ENCODE peak calls at places on chromosomes 7 and 10, in four cellular contexts. X, Q, W and L are unnamed samples.

GRCh38 chr10:43120948-43121290 is 17.3 kb upstream of the CSGALNACT2 start:
- DNase-seq in Q (no peak), X (no peak), W (no peak), L (peak; percentile 36)

GRCh38 chr7:110382736-110383135 is 708.2 kb upstream of the LRRN3 start:
- DNase-seq in Q (no peak), X (no peak), W (no peak), L (no peak)

GRCh38 chr10:11856678-11857077 is 33.5 kb downstream of the PROSER2 start:
- DNase-seq in X (no peak), W (no peak), Q (no peak), L (no peak)

GRCh38 chr10:42969147-42969546 is 107.7 kb upstream of the RET start:
- DNase-seq in Q (no peak), X (no peak), W (no peak), L (no peak)

GRCh38 chr10:45514283-45515270 is 140.6 kb downstream of the ALOX5 start:
- DNase-seq in Q (no peak), X (no peak), W (no peak), L (peak; percentile 39)

GRCh38 chr7:14835399-14835798 is 67.2 kb downstream of the DGKB start:
- DNase-seq in X (no peak), W (no peak), Q (no peak), L (no peak)

GRCh38 chr10:102367441-102367840 is 28.1 kb upstream of the NFKB2 start:
- DNase-seq in Q (no peak), X (no peak), W (no peak), L (no peak)

GRCh38 chr10:3412071-3412582 is 239.5 kb upstream of the PITRM1 start:
- DNase-seq in W (no peak), X (no peak), Q (no peak), L (no peak)

GRCh38 chr10:4686644-4686996 is 139.4 kb upstream of the AKR1E2 start:
- DNase-seq in Q (peak; percentile 33), X (peak; percentile 91), W (no peak), L (peak; percentile 79)

GRCh38 chr7:94439893-94440381 is 45.2 kb downstream of the COL1A2 start:
- DNase-seq in X (no peak), W (no peak), Q (no peak), L (peak; percentile 99)

GRCh38 chr10:127849896-127850295 is 42.8 kb downstream of the CLRN3 start:
- DNase-seq in X (no peak), W (no peak), Q (no peak), L (no peak)

GRCh38 chr7:69318794-69319193 is 279.5 kb upstream of the AUTS2 start:
- DNase-seq in W (no peak), Q (no peak), X (no peak), L (no peak)

GRCh38 chr10:131973160-131973951 is 8.4 kb downstream of the BNIP3 start:
- DNase-seq in X (no peak), W (no peak), Q (no peak), L (no peak)

GRCh38 chr7:15862781-15863165 is 176.3 kb upstream of the MEOX2 start:
- DNase-seq in W (no peak), Q (no peak), X (no peak), L (no peak)

GRCh38 chr10:79984851-79985250 is 35.9 kb upstream of the SFTPD start:
- DNase-seq in X (no peak), Q (no peak), W (no peak), L (peak; percentile 61)

GRCh38 chr7:40673285-40673684 is 538.5 kb downstream of the SUGCT start:
- DNase-seq in Q (peak; percentile 65), X (peak; percentile 89), W (peak; percentile 54), L (no peak)

GRCh38 chr10:112389147-112389822 is 15.4 kb downstream of the ACSL5 start:
- DNase-seq in Q (peak; percentile 58), X (peak; percentile 35), W (peak; percentile 18), L (peak; percentile 88)

GRCh38 chr7:131068604-131069021 is 259.1 kb upstream of the MKLN1 start:
- DNase-seq in X (peak; percentile 43), W (no peak), Q (no peak), L (peak; percentile 46)

GRCh38 chr7:22049848-22050247 is 104.1 kb upstream of the CDCA7L start:
- DNase-seq in Q (no peak), W (no peak), X (no peak), L (no peak)

GRCh38 chr7:1591876-1592275 is 22.0 kb upstream of the PSMG3 start:
- DNase-seq in Q (no peak), W (no peak), X (no peak), L (no peak)

GRCh38 chr10:63466168-63466935 is 575 bp upstream of the JMJD1C start:
- DNase-seq in X (peak; percentile 70), W (no peak), Q (peak; percentile 38), L (peak; percentile 35)

GRCh38 chr7:147173883-147174282 is 1057.3 kb downstream of the CNTNAP2 start:
- DNase-seq in W (no peak), Q (no peak), X (no peak), L (no peak)

GRCh38 chr10:3323865-3324498 is 151.4 kb upstream of the PITRM1 start:
- DNase-seq in Q (peak; percentile 6), X (no peak), W (peak; percentile 28), L (no peak)

GRCh38 chr7:732094-732541 is 5.0 kb upstream of the PRKAR1B start:
- DNase-seq in W (no peak), Q (no peak), X (peak; percentile 71), L (peak; percentile 3)

GRCh38 chr7:151632750-151633515 is 113.2 kb upstream of the RHEB start:
- DNase-seq in W (no peak), X (peak; percentile 52), Q (peak; percentile 19), L (peak; percentile 37)

GRCh38 chr7:80440908-80441307 is 71.0 kb downstream of the GNAT3 start:
- DNase-seq in Q (no peak), X (peak; percentile 36), W (no peak), L (no peak)

GRCh38 chr7:77409005-77409738 is 7.0 kb downstream of the GSAP start:
- DNase-seq in X (peak; percentile 73), Q (no peak), W (no peak), L (no peak)

GRCh38 chr10:100562806-100563293 is 27.1 kb downstream of the HIF1AN start:
- DNase-seq in W (no peak), Q (peak; percentile 39), X (peak; percentile 22), L (no peak)

GRCh38 chr7:118429141-118429540 is 204.6 kb downstream of the ANKRD7 start:
- DNase-seq in W (no peak), X (peak; percentile 1), Q (no peak), L (no peak)

GRCh38 chr7:143492043-143492471 is 14.4 kb downstream of the TAS2R41 start:
- DNase-seq in X (peak; percentile 74), Q (peak; percentile 77), W (peak; percentile 76), L (peak; percentile 93)

GRCh38 chr7:150964593-150965111 is 13.5 kb downstream of the KCNH2 start:
- DNase-seq in W (no peak), X (no peak), Q (no peak), L (no peak)

GRCh38 chr10:80289451-80290287 is at the start of gene MAT1A:
- DNase-seq in Q (no peak), W (no peak), X (no peak), L (no peak)

GRCh38 chr7:23105086-23105643 is 420 bp upstream of the KLHL7 start:
- DNase-seq in X (no peak), W (no peak), Q (no peak), L (peak; percentile 3)

GRCh38 chr7:116569737-116570136 is 44.9 kb downstream of the CAV1 start:
- DNase-seq in W (peak; percentile 94), X (peak; percentile 70), Q (peak; percentile 94), L (no peak)

GRCh38 chr7:98294798-98295382 is 13.4 kb downstream of the BRI3 start:
- DNase-seq in W (no peak), Q (peak; percentile 50), X (peak; percentile 61), L (peak; percentile 81)

GRCh38 chr7:155918720-155919399 is 106.6 kb upstream of the SHH start:
- DNase-seq in W (no peak), Q (peak; percentile 1), X (peak; percentile 96), L (peak; percentile 89)

GRCh38 chr10:43045246-43045621 is 31.6 kb upstream of the RET start:
- DNase-seq in Q (no peak), W (no peak), X (no peak), L (no peak)

GRCh38 chr7:137942459-137943115 is 59.3 kb downstream of the CREB3L2 start:
- DNase-seq in W (no peak), Q (no peak), X (no peak), L (no peak)

GRCh38 chr7:92653136-92653535 is 62.9 kb upstream of the FAM133B start:
- DNase-seq in X (no peak), Q (no peak), W (no peak), L (peak; percentile 79)

GRCh38 chr10:73965890-73966768 is 31.8 kb upstream of the VCL start:
- DNase-seq in Q (peak; percentile 98), X (peak; percentile 99), W (peak; percentile 99), L (peak; percentile 92)

GRCh38 chr10:97578171-97578844 is 5.7 kb downstream of the ANKRD2 start:
- DNase-seq in W (no peak), X (no peak), Q (no peak), L (no peak)
- H3K4me3 ChIP-seq in W (peak overlapping the region; percentile 6), X (peak overlapping the region; percentile 17), Q (peak overlapping the region; percentile 28), L (no peak overlapping the region)

GRCh38 chr7:76292206-76292573 is 10.3 kb upstream of the HSPB1 start:
- DNase-seq in W (no peak), X (peak; percentile 14), Q (no peak), L (peak; percentile 63)
- H3K4me3 ChIP-seq in W (peak overlapping the region; percentile 14), X (peak overlapping the region; percentile 4), Q (peak overlapping the region; percentile 29), L (no peak overlapping the region)

GRCh38 chr7:134058521-134058920 is 68.6 kb upstream of the LRGUK start:
- DNase-seq in W (no peak), X (no peak), Q (no peak), L (no peak)
- H3K4me3 ChIP-seq in W (no peak overlapping the region), X (no peak overlapping the region), Q (no peak overlapping the region), L (no peak overlapping the region)

GRCh38 chr10:96904648-96905047 is 72.5 kb downstream of the LCOR start:
- DNase-seq in X (no peak), W (no peak), Q (no peak), L (no peak)
- H3K4me3 ChIP-seq in X (no peak overlapping the region), W (no peak overlapping the region), Q (no peak overlapping the region), L (no peak overlapping the region)